ENCODE peak calls at places on chromosomes 16 and 17, in nine cellular contexts. K is CD8-positive, alpha-beta T cell; Z is upper lobe of left lung; N is uterus; D is psoas muscle; I is neural progenitor cell; W is fibroblast of lung; J is brain microvascular endothelial cell; T is prostate gland. F is an unnamed sample.
A peak's percentile ranks its signal among the peaks of the same experiment; 100 is the strongest.

GRCh38 chr17:57485916-57486315 is 229.6 kb downstream of the MSI2 start:
- DNase-seq in K (no peak), W (no peak), D (no peak), N (no peak), I (no peak), J (no peak), T (no peak), Z (no peak), F (no peak)

GRCh38 chr16:10511829-10512228 is 68.6 kb downstream of the EMP2 start:
- DNase-seq in T (no peak), N (no peak), D (no peak), W (no peak), I (no peak), K (no peak), Z (no peak), J (no peak), F (no peak)

GRCh38 chr17:41636652-41637051 is 12.3 kb upstream of the KRT17 start:
- DNase-seq in J (no peak), I (no peak), D (no peak), T (no peak), K (no peak), W (no peak), Z (no peak), N (no peak), F (no peak)

GRCh38 chr17:49180998-49181635 is 29.3 kb downstream of the GNGT2 start:
- DNase-seq in I (no peak), N (no peak), T (no peak), K (no peak), J (no peak), Z (no peak), W (no peak), D (no peak), F (no peak)

GRCh38 chr16:66204761-66205160 is 161.7 kb upstream of the CDH5 start:
- DNase-seq in K (no peak), Z (no peak), I (no peak), J (no peak), T (no peak), D (no peak), W (peak; percentile 37), N (no peak), F (no peak)

GRCh38 chr16:56193951-56194726 is 2.9 kb downstream of the GNAO1 start:
- DNase-seq in T (peak; percentile 78), K (peak; percentile 50), W (peak; percentile 54), I (peak; percentile 98), J (peak; percentile 54), D (peak; percentile 82), N (peak; percentile 84), Z (peak; percentile 91), F (peak; percentile 65)

GRCh38 chr16:66278111-66278531 is 88.4 kb upstream of the CDH5 start:
- DNase-seq in D (no peak), Z (no peak), J (no peak), W (no peak), T (no peak), I (no peak), N (no peak), K (no peak), F (no peak)

GRCh38 chr17:40598021-40598927 is 33.0 kb upstream of the CCR7 start:
- DNase-seq in D (no peak), N (no peak), Z (no peak), W (no peak), J (no peak), K (no peak), I (no peak), T (no peak), F (no peak)

GRCh38 chr17:19744922-19745757 is 3.0 kb downstream of the ALDH3A1 start:
- DNase-seq in T (peak; percentile 91), N (peak; percentile 92), I (peak; percentile 95), W (peak; percentile 63), J (peak; percentile 68), Z (peak; percentile 99), D (peak; percentile 93), K (peak; percentile 73), F (peak; percentile 86)

GRCh38 chr17:3474212-3474611 is 1.6 kb upstream of the ASPA start:
- DNase-seq in N (no peak), W (peak; percentile 81), D (no peak), I (no peak), Z (no peak), K (no peak), J (no peak), T (no peak), F (no peak)

DNA sequence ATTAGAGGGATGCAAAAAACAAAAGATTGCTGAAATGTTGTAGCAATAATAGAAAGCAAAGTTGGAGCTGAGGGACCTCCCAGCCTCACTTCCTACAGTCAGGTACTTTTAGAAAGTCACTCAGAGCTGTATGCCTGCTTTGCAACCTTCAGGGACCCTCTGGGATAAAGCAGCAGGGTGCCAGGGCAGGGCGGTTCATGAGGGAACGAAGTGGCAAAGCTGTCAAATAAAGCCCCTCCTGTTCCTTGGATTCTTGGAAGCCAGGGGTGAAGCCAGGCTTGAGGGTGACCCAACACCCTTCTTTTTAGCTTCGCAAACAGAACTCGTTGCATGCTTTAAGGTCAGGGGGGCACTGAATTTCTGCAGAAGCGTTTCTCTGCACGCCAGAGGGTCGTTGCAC is 767 bp downstream of the ATP2C2 start:
- DNase-seq in T (no peak), I (peak; percentile 45), J (no peak), D (no peak), Z (no peak), W (no peak), N (no peak), K (no peak), F (no peak)
- H3K4me3 ChIP-seq in T (peak overlapping the region; percentile 45), I (peak overlapping the region; percentile 63), J (no peak overlapping the region), D (no peak overlapping the region), Z (no peak overlapping the region), W (no peak overlapping the region), N (no peak overlapping the region), K (no peak overlapping the region), F (no peak overlapping the region)

DNA sequence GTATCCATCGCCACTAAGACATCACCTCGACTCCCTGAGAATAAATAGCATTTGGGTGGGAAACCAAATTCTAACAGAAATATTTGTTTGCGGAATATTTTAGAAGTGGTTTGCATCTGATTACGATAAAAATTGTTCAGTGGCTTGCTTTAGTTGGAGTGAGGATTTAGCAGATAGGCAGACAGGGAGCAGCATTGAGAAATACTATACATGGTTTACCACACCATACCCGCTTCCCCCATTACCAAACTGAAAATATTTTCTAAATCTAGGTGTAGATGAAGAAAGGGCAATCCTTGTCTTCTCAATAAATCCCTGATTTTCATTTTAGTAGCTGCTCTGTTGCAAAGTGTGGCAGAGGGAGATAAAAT is 895 bp upstream of the BAHCC1 start:
- DNase-seq in Z (no peak), T (no peak), D (no peak), W (no peak), J (no peak), K (no peak), I (no peak), N (no peak), F (no peak)
- H3K4me3 ChIP-seq in Z (no peak overlapping the region), T (peak overlapping the region; percentile 88), D (peak overlapping the region; percentile 76), W (peak overlapping the region; percentile 18), J (peak overlapping the region; percentile 42), K (no peak overlapping the region), I (peak overlapping the region; percentile 40), N (peak overlapping the region; percentile 52), F (no peak overlapping the region)

GRCh38 chr17:44801880-44802279 is 28.2 kb downstream of the GJC1 start:
- DNase-seq in J (no peak), W (no peak), T (no peak), Z (no peak), D (no peak), K (no peak), I (no peak), N (no peak), F (no peak)

GRCh38 chr17:44804301-44805061 is 25.6 kb downstream of the GJC1 start:
- DNase-seq in K (no peak), N (peak; percentile 85), J (no peak), T (no peak), D (no peak), Z (no peak), W (peak; percentile 27), I (no peak), F (no peak)

GRCh38 chr17:44807817-44808155 is 22.3 kb downstream of the GJC1 start:
- DNase-seq in I (no peak), N (peak; percentile 74), K (no peak), D (no peak), W (no peak), Z (no peak), T (no peak), J (no peak), F (no peak)

GRCh38 chr17:44808156-44808555 is 21.9 kb downstream of the GJC1 start:
- DNase-seq in J (no peak), I (no peak), K (no peak), T (no peak), N (no peak), W (no peak), D (no peak), Z (no peak), F (no peak)

GRCh38 chr17:44807093-44807816 is 22.8 kb downstream of the GJC1 start:
- DNase-seq in J (no peak), D (no peak), T (no peak), W (no peak), Z (no peak), K (no peak), I (no peak), N (no peak), F (no peak)
- H3K4me3 ChIP-seq in J (no peak overlapping the region), D (no peak overlapping the region), T (no peak overlapping the region), W (no peak overlapping the region), Z (no peak overlapping the region), K (no peak overlapping the region), I (no peak overlapping the region), N (no peak overlapping the region), F (no peak overlapping the region)

GRCh38 chr16:84042308-84042878 is at the start of gene SLC38A8:
- DNase-seq in D (no peak), I (no peak), J (no peak), N (no peak), Z (peak; percentile 70), T (no peak), K (no peak), W (no peak), F (no peak)

GRCh38 chr16:84041881-84042280 is 714 bp downstream of the SLC38A8 start:
- DNase-seq in N (no peak), J (no peak), D (no peak), I (no peak), Z (no peak), W (no peak), K (no peak), T (no peak), F (no peak)

GRCh38 chr16:84043486-84044107 is 1.0 kb upstream of the SLC38A8 start:
- DNase-seq in N (no peak), J (no peak), W (no peak), T (no peak), K (no peak), I (peak; percentile 70), Z (peak; percentile 32), D (no peak), F (no peak)

GRCh38 chr16:84044108-84044488 is 1.5 kb upstream of the SLC38A8 start:
- DNase-seq in K (no peak), W (peak; percentile 29), T (no peak), I (peak; percentile 52), Z (no peak), J (no peak), N (no peak), D (no peak), F (no peak)

DNA sequence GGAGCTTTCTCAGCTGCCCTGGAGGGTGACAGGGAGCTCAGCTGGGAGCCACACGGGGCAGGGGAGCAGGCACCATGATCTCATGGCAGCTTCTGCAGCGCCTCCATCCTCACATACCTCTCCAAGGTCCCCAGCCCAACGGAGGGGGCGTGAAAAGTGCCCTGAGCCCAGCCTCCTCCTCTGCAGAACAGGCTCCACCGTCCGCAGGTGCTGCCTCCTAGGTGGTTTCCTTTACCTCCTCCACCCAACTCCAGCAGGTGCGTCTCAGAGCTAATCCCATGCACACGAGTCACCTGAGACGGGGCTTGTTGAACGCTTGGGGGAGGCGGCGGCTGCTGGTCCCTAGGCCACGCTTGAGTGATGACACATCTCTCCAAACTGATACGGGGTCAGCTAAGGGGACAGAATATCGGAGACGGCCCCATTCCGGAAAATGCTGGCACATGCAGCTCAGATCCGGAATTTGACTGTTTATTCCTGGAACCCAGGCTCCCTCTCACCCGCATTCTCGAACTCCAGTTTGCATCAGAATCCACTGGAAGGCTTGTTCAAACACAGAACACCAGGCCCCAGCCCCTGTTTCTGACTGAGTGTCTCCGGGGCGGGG is 387 bp upstream of the SLC38A8 start:
- DNase-seq in N (no peak), J (no peak), K (no peak), T (no peak), W (no peak), I (peak; percentile 28), D (no peak), Z (peak; percentile 51), F (no peak)
- H3K4me3 ChIP-seq in N (no peak overlapping the region), J (no peak overlapping the region), K (no peak overlapping the region), T (no peak overlapping the region), W (no peak overlapping the region), I (no peak overlapping the region), D (no peak overlapping the region), Z (no peak overlapping the region), F (no peak overlapping the region)

F was measured in naive thymus-derived CD4-positive, alpha-beta T cell.